ENCODE peak calls at places on chromosomes 12 and 14, in seven cellular contexts. I, J, P, Q, B, Y and C are unnamed samples.

GRCh38 chr12:119005085-119005484 is 23.7 kb downstream of the SRRM4 start:
- DNase-seq in P (no peak), I (no peak), Y (no peak), J (no peak), B (no peak), Q (no peak), C (no peak)

GRCh38 chr12:10236720-10237119 is 24.0 kb downstream of the GABARAPL1 start:
- DNase-seq in Q (no peak), J (no peak), B (no peak), I (no peak), P (no peak), Y (no peak), C (no peak)

GRCh38 chr14:52977798-52978197 is 26.9 kb upstream of the FERMT2 start:
- DNase-seq in Y (no peak), J (peak), Q (no peak), B (no peak), I (no peak), P (no peak), C (no peak)

GRCh38 chr12:7144414-7145120 is 14.4 kb downstream of the CLSTN3 start:
- DNase-seq in I (peak), B (no peak), J (peak), Q (no peak), Y (no peak), P (no peak), C (no peak)

GRCh38 chr12:41967668-41968649 is 176.7 kb downstream of the GXYLT1 start:
- DNase-seq in B (no peak), J (peak), I (no peak), P (no peak), Y (no peak), Q (peak), C (no peak)

GRCh38 chr12:27652174-27652763 is 44.0 kb upstream of the REP15 start:
- DNase-seq in J (peak), B (peak), Q (no peak), P (no peak), Y (peak), I (peak), C (peak)

GRCh38 chr12:79934309-79935020 is 432 bp downstream of the PPP1R12A start:
- DNase-seq in P (no peak), J (peak), B (no peak), I (peak), Y (peak), Q (peak), C (no peak)

GRCh38 chr12:120115692-120116442 is 686 bp downstream of the RAB35 start:
- DNase-seq in J (no peak), Y (peak), I (peak), B (no peak), P (no peak), Q (peak), C (peak)

GRCh38 chr12:7601407-7601806 is 64.3 kb downstream of the APOBEC1 start:
- DNase-seq in I (no peak), Y (no peak), P (no peak), Q (no peak), B (no peak), J (no peak), C (no peak)

GRCh38 chr12:119229837-119230236 is 51.1 kb downstream of the HSPB8 start:
- DNase-seq in J (peak), Y (peak), I (peak), P (no peak), Q (no peak), B (no peak), C (no peak)

GRCh38 chr12:59929091-59929490 is 333.3 kb downstream of the SLC16A7 start:
- DNase-seq in Y (no peak), P (no peak), B (no peak), Q (no peak), J (no peak), I (no peak), C (no peak)

GRCh38 chr12:104482113-104482512 is 25.4 kb downstream of the CHST11 start:
- DNase-seq in I (no peak), B (no peak), Q (no peak), Y (no peak), J (no peak), P (no peak), C (no peak)

GRCh38 chr14:99670361-99671229 is 13.5 kb upstream of the CYP46A1 start:
- DNase-seq in I (no peak), Y (no peak), Q (no peak), B (no peak), J (no peak), P (no peak), C (no peak)

GRCh38 chr12:2339022-2339431 is 286.2 kb downstream of the CACNA1C start:
- DNase-seq in J (no peak), Y (no peak), I (no peak), P (no peak), Q (no peak), B (no peak), C (no peak)

GRCh38 chr12:115079760-115080159 is 395.8 kb upstream of the TBX3 start:
- DNase-seq in Y (no peak), P (no peak), Q (no peak), I (no peak), B (no peak), J (no peak), C (no peak)

GRCh38 chr14:45085004-45085403 is 1.1 kb downstream of the PRPF39 start:
- DNase-seq in I (peak), Y (peak), Q (no peak), J (no peak), B (no peak), P (no peak), C (no peak)

GRCh38 chr12:124676725-124677462 is 109.5 kb upstream of the NCOR2 start:
- DNase-seq in J (no peak), Q (no peak), I (no peak), B (no peak), Y (no peak), P (no peak), C (no peak)

GRCh38 chr14:89493406-89493805 is 76.4 kb upstream of the FOXN3 start:
- DNase-seq in J (no peak), P (no peak), B (no peak), Y (peak), Q (no peak), I (no peak), C (no peak)

GRCh38 chr12:503111-503761 is 43.5 kb downstream of the B4GALNT3 start:
- DNase-seq in B (no peak), Y (no peak), Q (no peak), I (no peak), P (no peak), J (no peak), C (no peak)

GRCh38 chr12:6532051-6532926 is 2.0 kb upstream of the GAPDH start:
- DNase-seq in P (peak), I (peak), B (no peak), Q (peak), Y (peak), J (peak), C (peak)

GRCh38 chr14:94680498-94681288 is 68.5 kb downstream of the SERPINA3 start:
- DNase-seq in Y (peak), Q (no peak), P (no peak), B (no peak), I (no peak), J (no peak), C (no peak)

GRCh38 chr14:101222362-101223090 is 319.0 kb upstream of the RTL1 start:
- DNase-seq in J (no peak), Q (peak), B (no peak), I (no peak), Y (no peak), P (no peak), C (no peak)

GRCh38 chr14:99548871-99549270 is 55.1 kb downstream of the CCDC85C start:
- DNase-seq in Y (no peak), B (no peak), Q (no peak), I (no peak), J (no peak), P (no peak), C (no peak)

GRCh38 chr14:60092516-60092915 is 793 bp downstream of the PCNX4 start:
- DNase-seq in J (peak), B (no peak), P (no peak), Q (no peak), I (peak), Y (peak), C (no peak)
- TF ChIP-seq POLR2AphosphoS5 in J (no peak), B (no peak), P (no peak), Q (no peak), I (no peak), Y (no peak), C (no peak)

GRCh38 chr14:96581026-96581425 is 78.8 kb downstream of the PAPOLA start:
- DNase-seq in Q (no peak), I (peak), P (no peak), J (no peak), B (no peak), Y (no peak), C (no peak)

GRCh38 chr14:96583605-96584041 is 81.4 kb downstream of the PAPOLA start:
- DNase-seq in I (no peak), B (no peak), J (no peak), Y (no peak), P (no peak), Q (no peak), C (no peak)

GRCh38 chr14:96582995-96583394 is 80.8 kb downstream of the PAPOLA start:
- DNase-seq in P (no peak), Y (no peak), J (peak), I (no peak), B (no peak), Q (no peak), C (no peak)

GRCh38 chr14:96581902-96582640 is 79.9 kb downstream of the PAPOLA start:
- DNase-seq in Q (no peak), J (peak), B (no peak), P (no peak), I (peak), Y (no peak), C (no peak)

DNA sequence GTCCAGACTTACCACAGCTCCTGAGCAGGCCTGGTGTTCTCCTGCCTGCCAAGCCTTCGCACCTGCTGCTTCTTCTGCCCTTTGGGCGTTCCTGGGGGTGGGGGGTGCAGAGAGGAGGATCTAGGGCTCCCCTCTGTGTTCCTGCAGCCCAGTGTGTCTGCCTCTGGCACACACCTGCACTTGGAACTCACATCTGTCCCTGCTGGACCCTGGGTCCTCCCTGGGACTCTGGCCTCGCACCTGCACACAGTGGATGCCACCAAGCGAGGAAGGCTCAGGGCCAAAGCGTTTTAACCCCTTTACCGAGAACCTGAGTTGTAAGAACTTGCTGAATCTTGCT is 80.4 kb downstream of the PAPOLA start:
- DNase-seq in J (peak), Y (no peak), P (no peak), I (no peak), B (no peak), Q (no peak), C (no peak)
- TF ChIP-seq TAF1 in J (no peak), Y (no peak), P (no peak), I (no peak), B (no peak), Q (no peak), C (no peak)

DNA sequence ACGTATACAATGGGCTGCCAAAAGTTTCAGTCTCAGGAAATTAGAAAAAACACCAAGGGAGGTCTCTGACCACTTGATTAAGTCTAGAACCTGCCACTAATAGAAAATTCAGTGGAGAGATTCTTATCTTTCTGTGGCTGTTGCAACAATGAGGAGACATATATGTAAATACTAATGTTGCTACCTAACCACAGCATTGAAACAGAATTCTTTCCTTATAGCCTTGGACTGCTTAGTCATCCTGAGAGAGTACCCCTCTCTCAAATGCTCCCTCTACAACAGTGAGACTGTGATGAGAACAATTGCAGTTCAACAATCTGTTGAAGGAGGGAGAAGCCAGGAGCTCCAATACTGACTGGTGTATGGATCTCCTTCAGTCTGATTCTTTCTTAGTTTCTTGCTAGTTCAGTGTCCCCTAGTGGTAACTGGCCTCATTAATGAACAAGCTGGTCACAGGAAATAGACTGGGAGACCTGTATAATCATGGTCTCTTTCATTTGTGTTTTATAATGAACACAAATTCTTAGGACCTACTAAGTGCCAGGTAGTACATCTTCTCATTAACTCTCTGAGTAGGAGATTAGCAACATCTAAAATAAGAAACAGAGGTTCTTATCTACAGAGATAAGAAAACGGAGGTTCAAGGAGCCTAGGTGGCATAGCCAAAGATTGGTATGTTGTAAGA is 164.5 kb downstream of the SLC38A4 start:
- DNase-seq in P (peak), J (peak), Q (no peak), B (peak), I (peak), Y (peak), C (no peak)
- TF ChIP-seq POLR2AphosphoS5 in P (no peak), J (peak), Q (no peak), B (no peak), I (no peak), Y (no peak), C (no peak)

GRCh38 chr12:57779736-57780135 is 2.9 kb upstream of the TSFM start:
- DNase-seq in P (no peak), I (no peak), Y (no peak), Q (no peak), J (no peak), B (no peak), C (no peak)
- TF ChIP-seq TAF1 in P (no peak), I (no peak), Y (no peak), Q (no peak), J (no peak), B (no peak), C (no peak)

GRCh38 chr12:29563636-29564035 is 66.2 kb upstream of the OVCH1 start:
- DNase-seq in B (no peak), Y (no peak), P (no peak), J (no peak), I (no peak), Q (no peak), C (no peak)
- TF ChIP-seq POLR2AphosphoS5 in B (no peak), Y (no peak), P (no peak), J (no peak), I (no peak), Q (no peak), C (no peak)

DNA sequence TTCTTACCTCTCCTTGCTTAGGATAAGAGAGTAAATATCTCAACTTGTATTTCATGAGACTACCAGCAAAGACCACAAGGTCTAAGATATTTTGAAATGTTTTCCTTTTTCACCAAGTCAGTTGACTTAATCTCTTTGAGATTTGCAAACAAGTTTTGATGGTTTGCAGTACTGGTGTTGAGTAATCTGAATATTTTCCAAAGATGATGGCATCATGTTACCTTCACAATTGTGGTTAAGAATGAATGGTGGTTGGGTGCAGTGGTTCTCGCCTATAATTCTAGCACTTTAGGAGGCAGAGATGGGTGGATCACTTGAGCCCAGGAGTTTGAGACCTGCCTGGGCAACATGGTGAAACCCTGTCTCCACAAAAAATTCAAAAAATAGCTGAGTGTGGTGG is 225.7 kb downstream of the TMTC2 start:
- DNase-seq in Y (no peak), I (no peak), P (no peak), B (no peak), J (no peak), Q (no peak), C (no peak)
- TF ChIP-seq TAF1 in Y (no peak), I (no peak), P (no peak), B (no peak), J (no peak), Q (no peak), C (no peak)

GRCh38 chr12:75812341-75813018 is 219.1 kb downstream of the PHLDA1 start:
- DNase-seq in I (no peak), Q (no peak), Y (no peak), B (no peak), P (no peak), J (peak), C (no peak)

GRCh38 chr12:75815756-75816155 is 215.8 kb downstream of the PHLDA1 start:
- DNase-seq in I (no peak), J (no peak), Q (no peak), P (no peak), B (no peak), Y (no peak), C (no peak)

GRCh38 chr12:75813066-75813465 is 218.5 kb downstream of the PHLDA1 start:
- DNase-seq in P (peak), B (no peak), I (no peak), Y (no peak), Q (no peak), J (no peak), C (no peak)

GRCh38 chr12:75816892-75817291 is 214.7 kb downstream of the PHLDA1 start:
- DNase-seq in P (no peak), Q (no peak), B (peak), J (no peak), Y (no peak), I (peak), C (no peak)

DNA sequence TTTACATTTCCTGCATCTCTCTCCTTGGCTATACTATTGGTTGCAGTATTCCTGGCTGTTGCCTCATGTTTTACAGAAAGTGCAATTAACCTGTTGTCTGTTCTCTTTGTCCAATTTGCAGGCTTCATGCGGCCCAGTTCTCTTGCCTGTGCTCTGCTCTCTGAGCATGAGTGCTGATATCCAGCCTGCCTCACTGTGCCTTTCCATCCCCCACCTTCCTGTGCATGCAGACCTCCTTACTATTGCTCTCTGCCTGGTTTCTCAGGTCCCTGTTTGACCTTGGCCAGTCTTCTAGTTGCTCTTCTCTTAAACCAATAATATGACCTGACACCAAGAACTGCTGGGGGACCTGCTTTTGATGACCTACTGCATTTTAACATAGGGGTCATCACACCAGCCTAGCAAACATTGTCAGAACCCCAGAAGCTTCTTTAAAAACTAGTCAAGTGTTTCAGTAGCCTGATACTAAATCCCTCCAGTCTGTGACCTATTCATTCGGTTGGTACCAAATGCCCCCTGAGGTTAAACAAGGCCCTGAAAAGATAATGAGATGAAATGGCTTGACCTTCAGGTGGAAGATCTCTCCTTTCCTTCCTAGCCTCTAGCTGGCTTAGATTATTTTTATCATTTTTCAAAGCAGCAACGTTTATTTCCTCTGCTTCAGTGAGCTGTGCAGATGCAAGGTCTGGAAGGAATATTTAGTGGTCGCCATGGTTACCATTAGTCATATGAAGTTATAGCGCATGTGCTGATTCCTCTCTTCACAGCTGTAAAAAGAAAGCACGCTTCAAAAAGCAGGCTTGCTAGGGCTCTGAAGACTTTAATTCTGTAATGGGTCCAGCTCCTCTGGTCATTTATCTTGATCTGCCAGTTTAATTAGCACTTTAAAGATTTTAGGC is 216.5 kb downstream of the PHLDA1 start:
- DNase-seq in P (no peak), J (peak), Q (no peak), Y (no peak), B (no peak), I (peak), C (no peak)
- TF ChIP-seq POLR2AphosphoS5 in P (no peak), J (no peak), Q (no peak), Y (no peak), B (no peak), I (no peak), C (no peak)

GRCh38 chr12:95240556-95240955 is 22.9 kb downstream of the VEZT start:
- DNase-seq in Q (no peak), P (no peak), I (no peak), Y (no peak), J (no peak), B (no peak), C (no peak)
- TF ChIP-seq TAF1 in Q (no peak), P (no peak), I (no peak), Y (no peak), J (no peak), B (no peak), C (no peak)